ENCODE peak calls at places on chromosomes 2 and 18, in seven cellular contexts. Q is A549, I is fibroblast of the aortic adventitia, T is RWPE1, Z is skeletal muscle cell, Y is kidney glomerular epithelial cell, G is posterior vena cava. O is an unnamed sample.

GRCh38 chr18:11983592-11983991 is 2.3 kb downstream of the IMPA2 start:
- DNase-seq in Q (no peak), I (no peak), T (no peak), Z (no peak), Y (no peak), G (peak), O (no peak)

GRCh38 chr2:217995741-217996141 is 7.1 kb downstream of the TNS1 start:
- DNase-seq in Q (no peak), I (peak), T (peak), Z (no peak), Y (no peak), G (peak), O (no peak)

GRCh38 chr2:133787207-133787606 is 218.9 kb upstream of the NCKAP5 start:
- DNase-seq in Q (no peak), I (peak), T (no peak), Z (peak), Y (peak), G (no peak), O (no peak)

GRCh38 chr2:5528741-5529140 is 163.4 kb upstream of the SOX11 start:
- DNase-seq in Q (no peak), I (no peak), T (no peak), Z (no peak), Y (no peak), G (no peak), O (no peak)

GRCh38 chr2:121197369-121198091 is 87.5 kb downstream of the TFCP2L1 start:
- DNase-seq in Q (no peak), I (no peak), T (peak), Z (peak), Y (no peak), G (peak), O (peak)

GRCh38 chr2:199716807-199717586 is 134.0 kb downstream of the FTCDNL1 start:
- DNase-seq in Q (peak), I (no peak), T (peak), Z (no peak), Y (peak), G (no peak), O (peak)

GRCh38 chr2:38444247-38444646 is 67.2 kb upstream of the ATL2 start:
- DNase-seq in Q (no peak), I (no peak), T (peak), Z (no peak), Y (peak), G (no peak), O (no peak)

GRCh38 chr2:229080172-229080571 is 190.9 kb downstream of the PID1 start:
- DNase-seq in Q (no peak), I (no peak), T (no peak), Z (no peak), Y (no peak), G (no peak), O (no peak)

GRCh38 chr2:196725218-196725617 is 74.3 kb downstream of the GTF3C3 start:
- DNase-seq in Q (no peak), I (peak), T (no peak), Z (no peak), Y (no peak), G (no peak), O (no peak)

GRCh38 chr18:47254341-47254939 is 3.0 kb upstream of the SKOR2 start:
- DNase-seq in Q (no peak), I (peak), T (no peak), Z (no peak), Y (peak), G (no peak), O (peak)

GRCh38 chr2:134988994-134989605 is 58.1 kb downstream of the MAP3K19 start:
- DNase-seq in Q (peak), I (peak), T (peak), Z (peak), Y (peak), G (no peak), O (peak)

GRCh38 chr2:113266431-113266830 is 12.3 kb downstream of the PAX8 start:
- DNase-seq in Q (no peak), I (no peak), T (no peak), Z (no peak), Y (no peak), G (peak), O (no peak)

O was measured in ACHN.